ENCODE peak calls at places on chromosomes 16 and 17, in seven cellular contexts. S, G, B, L, Y, M and C are unnamed samples.

GRCh38 chr17:5838661-5839300 is 231.4 kb upstream of the WSCD1 start:
- DNase-seq in S (no peak), G (no peak), B (no peak), L (no peak), Y (no peak), M (no peak), C (no peak)

GRCh38 chr17:41547921-41548843 is 20.1 kb upstream of the KRT19 start:
- DNase-seq in S (peak), G (peak), B (peak), L (no peak), Y (no peak), M (peak), C (no peak)

GRCh38 chr17:6304894-6305612 is 129.9 kb downstream of the AIPL1 start:
- DNase-seq in S (no peak), G (no peak), B (no peak), L (no peak), Y (no peak), M (no peak), C (no peak)

GRCh38 chr17:7340179-7340578 is 3.9 kb downstream of the ACAP1 start:
- DNase-seq in S (peak), G (peak), B (no peak), L (no peak), Y (no peak), M (no peak), C (no peak)

GRCh38 chr17:19020016-19020415 is 15.5 kb upstream of the FAM83G start:
- DNase-seq in S (no peak), G (no peak), B (no peak), L (no peak), Y (peak), M (no peak), C (no peak)

GRCh38 chr17:68432086-68432864 is 25.0 kb downstream of the WIPI1 start:
- DNase-seq in S (no peak), G (no peak), B (no peak), L (no peak), Y (no peak), M (no peak), C (no peak)

GRCh38 chr17:66431080-66431795 is 128.8 kb downstream of the PRKCA start:
- DNase-seq in S (peak), G (no peak), B (no peak), L (no peak), Y (no peak), M (no peak), C (no peak)

GRCh38 chr17:37490022-37490587 is 414 bp downstream of the DUSP14 start:
- DNase-seq in S (peak), G (no peak), B (peak), L (peak), Y (peak), M (no peak), C (peak)

GRCh38 chr17:12995106-12995895 is 22.5 kb downstream of the ELAC2 start:
- DNase-seq in S (no peak), G (no peak), B (no peak), L (no peak), Y (no peak), M (no peak), C (no peak)

GRCh38 chr17:14545156-14545906 is 244.4 kb downstream of the HS3ST3B1 start:
- DNase-seq in S (no peak), G (no peak), B (no peak), L (no peak), Y (no peak), M (no peak), C (no peak)

GRCh38 chr16:74773431-74774222 is 993 bp downstream of the FA2H start:
- DNase-seq in S (no peak), G (no peak), B (no peak), L (no peak), Y (no peak), M (no peak), C (no peak)

GRCh38 chr17:57649731-57650484 is 95.2 kb downstream of the CCDC182 start:
- DNase-seq in S (peak), G (no peak), B (no peak), L (no peak), Y (no peak), M (no peak), C (no peak)

GRCh38 chr17:33647976-33648375 is 354.9 kb upstream of the ASIC2 start:
- DNase-seq in S (peak), G (no peak), B (peak), L (no peak), Y (no peak), M (no peak), C (peak)

GRCh38 chr16:67260426-67261063 is 11.8 kb downstream of the SLC9A5 start:
- DNase-seq in S (peak), G (peak), B (no peak), L (peak), Y (no peak), M (no peak), C (peak)

GRCh38 chr16:69532761-69533459 is 32.9 kb upstream of the NFAT5 start:
- DNase-seq in S (no peak), G (no peak), B (no peak), L (no peak), Y (no peak), M (no peak), C (no peak)

GRCh38 chr16:11248133-11248532 is 7.9 kb downstream of the SOCS1 start:
- DNase-seq in S (peak), G (no peak), B (no peak), L (no peak), Y (no peak), M (no peak), C (peak)

GRCh38 chr17:80594666-80595269 is 50.1 kb downstream of the RPTOR start:
- DNase-seq in S (peak), G (no peak), B (no peak), L (no peak), Y (no peak), M (no peak), C (no peak)

GRCh38 chr17:1413281-1413791 is 13.3 kb upstream of the YWHAE start:
- DNase-seq in S (peak), G (peak), B (peak), L (peak), Y (peak), M (no peak), C (peak)

GRCh38 chr16:1430759-1431496 is at the start of gene PERCC1:
- DNase-seq in S (no peak), G (no peak), B (no peak), L (no peak), Y (no peak), M (no peak), C (no peak)

GRCh38 chr17:10094806-10095205 is 103.6 kb downstream of the GAS7 start:
- DNase-seq in S (no peak), G (no peak), B (peak), L (no peak), Y (peak), M (no peak), C (no peak)

GRCh38 chr16:85913688-85914422 is 14.9 kb downstream of the IRF8 start:
- DNase-seq in S (no peak), G (no peak), B (no peak), L (no peak), Y (no peak), M (no peak), C (no peak)

GRCh38 chr16:30740364-30741251 is 7.6 kb upstream of the PHKG2 start:
- DNase-seq in S (peak), G (peak), B (peak), L (peak), Y (peak), M (no peak), C (no peak)

GRCh38 chr17:6688944-6689343 is 24.2 kb downstream of the SLC13A5 start:
- DNase-seq in S (no peak), G (no peak), B (no peak), L (no peak), Y (no peak), M (no peak), C (no peak)

GRCh38 chr17:35932576-35932975 is 2.0 kb upstream of the RDM1 start:
- DNase-seq in S (no peak), G (no peak), B (no peak), L (no peak), Y (no peak), M (no peak), C (no peak)

GRCh38 chr17:35934760-35935159 is 4.2 kb upstream of the RDM1 start:
- DNase-seq in S (peak), G (no peak), B (no peak), L (no peak), Y (no peak), M (no peak), C (no peak)

GRCh38 chr17:35931794-35932419 is 1.3 kb upstream of the RDM1 start:
- DNase-seq in S (peak), G (no peak), B (no peak), L (no peak), Y (no peak), M (no peak), C (no peak)

DNA sequence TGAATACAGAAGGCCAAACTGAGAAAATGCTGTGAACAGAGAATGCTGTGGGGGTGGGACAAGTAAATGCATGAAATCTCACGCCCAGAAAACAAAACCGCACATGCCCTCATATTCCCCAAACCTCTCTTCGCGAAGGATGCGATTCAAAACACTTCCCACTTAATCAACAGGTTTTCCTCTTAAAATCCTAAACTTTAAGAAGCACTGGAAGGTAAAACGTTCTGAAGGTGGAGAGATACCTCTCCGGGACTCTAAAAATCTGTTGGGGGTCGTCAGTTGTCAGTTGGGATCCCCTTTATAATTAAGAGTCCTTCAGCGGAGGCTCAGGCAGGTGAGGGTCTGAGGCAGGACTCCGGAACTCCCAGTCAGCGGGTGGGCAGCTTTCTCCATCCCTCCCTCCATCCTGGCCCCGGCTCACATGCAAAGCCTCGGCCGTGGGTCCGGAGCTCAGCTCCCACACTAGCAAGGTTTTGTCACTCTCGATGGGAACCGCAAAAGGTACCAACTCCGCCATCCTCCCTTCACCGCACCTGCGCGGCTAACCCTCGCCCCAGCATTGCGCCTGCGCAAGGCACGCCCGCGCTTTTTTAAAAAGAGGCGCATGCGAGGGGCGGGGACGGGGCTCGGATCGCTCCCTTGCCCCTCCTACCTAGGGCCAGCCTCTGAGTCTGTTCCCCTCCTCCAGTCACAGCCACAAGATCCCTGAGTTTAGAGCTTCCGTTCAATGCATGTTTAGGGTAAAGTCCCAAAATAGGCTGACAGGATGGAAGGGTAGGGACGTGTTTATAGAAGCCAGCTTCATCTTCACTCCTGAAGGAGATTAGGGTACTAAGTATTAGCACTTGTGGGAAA is at the start of gene RDM1:
- DNase-seq in S (peak), G (peak), B (no peak), L (no peak), Y (peak), M (peak), C (peak)
- H3K4me3 ChIP-seq in S (peak), G (peak), B (peak), L (no peak), Y (peak), M (peak), C (peak)

DNA sequence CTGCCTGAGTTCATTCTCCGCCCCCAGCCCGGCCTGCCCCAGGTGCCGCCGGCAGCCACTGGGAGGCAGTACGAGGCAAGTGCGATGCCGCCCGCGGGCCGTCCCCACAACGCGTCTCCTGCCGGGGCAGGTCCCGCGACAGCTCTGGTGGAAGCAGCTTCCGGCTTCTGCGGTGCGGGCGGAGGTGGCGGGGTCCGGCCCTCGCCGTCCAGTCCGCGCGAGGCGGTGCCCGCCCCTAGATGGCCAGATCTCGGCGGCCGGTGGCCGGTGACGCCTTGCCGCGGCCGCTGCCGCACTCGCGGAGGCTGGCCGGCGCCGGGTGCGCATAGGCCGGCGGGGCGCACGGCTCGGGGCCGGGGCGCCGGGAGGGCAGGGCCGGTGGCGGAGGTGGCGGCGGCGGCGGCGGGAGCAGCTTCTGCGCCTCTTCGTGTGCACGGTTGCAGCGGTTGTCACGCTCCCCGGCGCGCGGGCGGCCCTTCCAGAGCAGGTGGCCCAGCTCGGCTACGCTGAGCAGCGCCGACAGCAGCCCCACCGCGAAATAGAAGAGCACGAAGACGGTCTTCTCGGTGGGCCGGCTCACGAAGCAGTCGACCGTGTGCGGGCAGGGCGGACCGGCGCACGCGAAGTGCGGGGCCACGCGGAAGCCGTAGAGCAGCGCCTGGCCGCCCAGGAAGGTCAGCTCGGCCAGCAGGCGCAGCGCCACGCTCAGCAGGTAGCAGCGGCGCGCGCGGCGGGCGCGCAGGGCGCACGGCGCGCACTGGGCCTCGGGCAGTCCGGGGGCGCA is 1.6 kb downstream of the GJD3 start:
- DNase-seq in S (peak), G (peak), B (peak), L (no peak), Y (peak), M (no peak), C (peak)
- TF ChIP-seq CTCF in S (peak), G (peak), B (peak), L (peak), Y (peak), M (peak), C (peak)

GRCh38 chr17:17963066-17963465 is 9.1 kb downstream of the TOM1L2 start:
- DNase-seq in S (no peak), G (no peak), B (no peak), L (no peak), Y (no peak), M (no peak), C (no peak)

GRCh38 chr17:17963694-17964436 is 8.3 kb downstream of the TOM1L2 start:
- DNase-seq in S (no peak), G (peak), B (no peak), L (no peak), Y (no peak), M (no peak), C (no peak)

GRCh38 chr17:17959520-17960361 is 12.5 kb downstream of the TOM1L2 start:
- DNase-seq in S (peak), G (no peak), B (no peak), L (no peak), Y (no peak), M (no peak), C (peak)

GRCh38 chr17:17957584-17957916 is 14.7 kb downstream of the TOM1L2 start:
- DNase-seq in S (no peak), G (no peak), B (no peak), L (no peak), Y (no peak), M (no peak), C (no peak)

DNA sequence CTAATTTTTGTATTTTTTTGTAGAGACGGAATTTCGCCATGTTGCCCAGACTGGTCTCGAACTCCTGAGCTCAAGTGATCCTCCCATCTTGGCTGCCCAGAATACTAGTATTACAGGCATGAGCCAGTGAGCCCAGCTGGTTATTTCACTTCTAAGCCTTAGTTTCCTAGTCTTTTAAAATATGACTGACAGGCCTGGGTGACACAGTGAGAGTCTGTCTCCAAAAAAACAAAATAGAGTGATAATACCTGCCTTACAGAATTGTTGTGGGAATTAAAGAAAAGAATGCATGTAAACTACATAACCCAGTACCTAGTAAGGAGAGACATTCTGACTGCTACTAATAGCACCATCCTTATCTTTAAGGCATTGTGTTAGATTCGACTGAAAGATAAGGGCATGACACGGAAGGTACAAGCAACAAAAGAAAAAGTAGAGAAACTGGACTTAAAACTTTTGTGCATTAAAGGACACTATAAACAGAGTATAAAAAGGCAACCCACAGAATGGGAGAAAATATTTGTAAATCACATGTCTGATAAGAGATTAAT is 11.6 kb downstream of the TOM1L2 start:
- DNase-seq in S (no peak), G (no peak), B (no peak), L (no peak), Y (no peak), M (no peak), C (no peak)
- H3K4me3 ChIP-seq in S (no peak), G (no peak), B (no peak), L (no peak), Y (no peak), M (no peak), C (no peak)

DNA sequence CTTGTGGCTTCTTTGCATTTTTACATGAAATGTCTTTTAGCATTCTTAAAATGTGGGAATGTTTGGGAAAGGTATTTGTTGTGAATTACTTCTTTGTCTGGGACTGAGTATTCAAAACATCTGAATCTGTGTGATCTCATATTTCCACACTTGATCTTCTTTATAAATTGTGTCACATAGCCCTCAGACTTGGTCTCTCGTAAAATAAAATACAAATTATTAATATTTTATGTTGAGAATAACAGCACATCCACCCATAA is 81.9 kb downstream of the TUBD1 start:
- DNase-seq in S (peak), G (no peak), B (no peak), L (no peak), Y (no peak), M (no peak), C (no peak)
- TF ChIP-seq CTCF in S (no peak), G (no peak), B (no peak), L (no peak), Y (no peak), M (no peak), C (no peak)

GRCh38 chr17:28357901-28358197 is 522 bp upstream of the POLDIP2 start:
- DNase-seq in S (no peak), G (no peak), B (no peak), L (no peak), Y (no peak), M (no peak), C (no peak)
- H3K4me3 ChIP-seq in S (peak), G (peak), B (peak), L (peak), Y (peak), M (peak), C (peak)

DNA sequence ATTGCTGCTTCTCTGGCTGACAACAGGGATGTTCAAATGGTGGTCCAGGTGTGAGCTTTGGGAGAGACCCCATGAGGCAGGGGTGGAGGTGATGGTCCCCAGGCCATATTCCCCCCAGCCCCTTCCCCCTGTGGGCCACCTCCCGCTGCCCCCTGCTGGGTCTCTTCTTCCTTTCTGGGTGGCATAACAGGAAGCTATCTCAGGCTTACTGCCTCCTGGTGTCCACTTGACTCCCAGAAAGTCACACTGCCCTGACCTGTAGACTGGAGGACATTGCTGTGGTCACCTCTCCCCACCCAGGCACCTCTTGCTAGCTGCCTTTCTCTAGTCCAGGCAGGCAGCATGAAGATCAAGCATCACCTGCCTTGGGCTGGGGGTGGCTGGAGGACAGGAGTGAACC is 46.4 kb upstream of the PLCG2 start:
- DNase-seq in S (no peak), G (no peak), B (no peak), L (no peak), Y (no peak), M (no peak), C (no peak)
- TF ChIP-seq CTCF in S (no peak), G (no peak), B (no peak), L (no peak), Y (no peak), M (no peak), C (no peak)

GRCh38 chr16:84841787-84842300 is 22.1 kb downstream of the CRISPLD2 start:
- DNase-seq in S (no peak), G (peak), B (no peak), L (no peak), Y (no peak), M (no peak), C (no peak)
- H3K4me3 ChIP-seq in S (no peak), G (no peak), B (no peak), L (no peak), Y (no peak), M (no peak), C (no peak)

DNA sequence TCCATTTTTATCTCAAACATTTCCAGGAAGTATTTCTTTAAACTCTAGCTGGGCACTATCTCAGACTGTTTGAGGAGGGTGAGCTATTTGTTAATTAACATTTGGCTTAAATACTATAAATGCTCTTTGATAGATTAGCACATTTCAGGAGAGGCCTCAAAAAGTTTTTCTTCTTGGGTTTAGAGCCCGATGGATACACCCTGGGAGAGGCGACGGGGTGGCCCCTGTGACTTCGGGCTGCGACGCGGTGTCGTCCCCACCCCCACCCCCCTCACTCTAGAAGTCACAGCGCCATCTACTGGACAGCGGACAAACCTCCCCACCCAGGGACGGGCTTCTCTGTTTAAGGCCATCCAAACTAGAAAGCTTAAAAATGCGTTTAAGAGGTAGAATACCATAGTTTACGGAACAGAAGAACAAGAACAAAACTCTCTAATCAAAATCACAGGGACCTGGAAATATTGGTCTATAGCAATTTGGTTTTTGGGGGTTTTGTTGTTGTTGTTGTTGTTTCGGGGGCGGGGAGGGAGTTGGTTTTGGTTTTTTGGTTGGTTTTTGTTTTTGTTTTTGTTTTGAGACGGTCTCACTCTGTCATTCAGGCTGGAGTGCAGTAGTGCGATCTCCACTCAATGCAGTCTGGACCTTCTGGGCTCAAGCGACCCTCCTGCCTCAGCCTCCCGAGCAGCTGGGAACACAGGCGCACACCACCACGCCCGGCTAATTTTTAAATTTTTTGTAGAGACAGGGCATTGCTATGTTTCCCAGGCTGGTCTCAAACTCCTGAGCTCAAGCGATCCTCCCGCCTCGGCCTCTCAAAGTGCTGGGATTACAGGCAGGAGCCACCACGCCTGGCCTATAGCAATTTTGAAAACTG is 254.4 kb downstream of the C16orf95 start:
- DNase-seq in S (peak), G (no peak), B (no peak), L (peak), Y (peak), M (no peak), C (peak)
- TF ChIP-seq CTCF in S (peak), G (peak), B (peak), L (peak), Y (peak), M (peak), C (peak)